ENCODE peak calls at places on chromosomes 12 and 14, in nine cellular contexts. N is cardiac muscle cell; E is stimulated activated CD4-positive, alpha-beta T cell treated with anti-CD3 and anti-CD28 coated beads, Interleukin-12 subunit alpha, Interleukin-12 subunit beta, amount 100 ng/mL, for 48 hours; Z is fibroblast of lung; I is HCT116; T is endothelial cell; M is HFF-Myc; O is hepatocyte; U is ovary. Q is an unnamed sample.

GRCh38 chr14:94801225-94801624 is 31.3 kb upstream of the GSC start:
- DNase-seq in N (no peak), E (no peak), Z (no peak), I (no peak), T (no peak), M (no peak), O (no peak), U (no peak), Q (no peak)

GRCh38 chr14:36585100-36585499 is 2.7 kb upstream of the NKX2-8 start:
- DNase-seq in N (no peak), E (no peak), Z (no peak), I (no peak), T (no peak), M (no peak), O (no peak), U (no peak), Q (no peak)

GRCh38 chr12:78181544-78182162 is 351.0 kb downstream of the NAV3 start:
- DNase-seq in N (peak), E (no peak), Z (no peak), I (no peak), T (no peak), M (no peak), O (peak), U (no peak), Q (peak)

GRCh38 chr14:100159107-100159864 is at the start of gene DEGS2:
- DNase-seq in N (no peak), E (peak), Z (no peak), I (no peak), T (no peak), M (no peak), O (peak), U (no peak), Q (no peak)

GRCh38 chr14:96221841-96222240 is 17.2 kb downstream of the BDKRB2 start:
- DNase-seq in N (no peak), E (no peak), Z (no peak), I (no peak), T (no peak), M (no peak), O (no peak), U (no peak), Q (no peak)

GRCh38 chr12:95733156-95733825 is 57.3 kb downstream of the NTN4 start:
- DNase-seq in N (peak), E (no peak), Z (peak), I (no peak), T (no peak), M (peak), O (peak), U (no peak), Q (peak)

GRCh38 chr12:85076688-85077430 is 40.7 kb downstream of the LRRIQ1 start:
- DNase-seq in N (peak), E (no peak), Z (peak), I (peak), T (no peak), M (peak), O (peak), U (no peak), Q (peak)

GRCh38 chr14:52977798-52978197 is 26.9 kb upstream of the FERMT2 start:
- DNase-seq in N (no peak), E (no peak), Z (peak), I (no peak), T (no peak), M (no peak), O (no peak), U (no peak), Q (peak)

GRCh38 chr12:122862872-122863701 is 27.8 kb downstream of the HIP1R start:
- DNase-seq in N (no peak), E (no peak), Z (no peak), I (no peak), T (no peak), M (no peak), O (peak), U (peak), Q (no peak)

GRCh38 chr14:88934231-88934898 is 109.9 kb downstream of the TTC8 start:
- DNase-seq in N (peak), E (no peak), Z (peak), I (no peak), T (no peak), M (no peak), O (no peak), U (no peak), Q (peak)

GRCh38 chr12:94260717-94261116 is 112.3 kb downstream of the PLXNC1 start:
- DNase-seq in N (no peak), E (no peak), Z (no peak), I (no peak), T (no peak), M (no peak), O (no peak), U (no peak), Q (no peak)

GRCh38 chr12:14310866-14311265 is 54.6 kb upstream of the ATF7IP start:
- DNase-seq in N (no peak), E (no peak), Z (no peak), I (no peak), T (no peak), M (no peak), O (no peak), U (no peak), Q (no peak)

GRCh38 chr12:62347922-62348650 is 87.9 kb downstream of the USP15 start:
- DNase-seq in N (no peak), E (no peak), Z (peak), I (no peak), T (no peak), M (no peak), O (no peak), U (no peak), Q (peak)

GRCh38 chr12:64088431-64089349 is 133.4 kb downstream of the KICS2 start:
- DNase-seq in N (peak), E (no peak), Z (peak), I (peak), T (peak), M (peak), O (peak), U (peak), Q (peak)

GRCh38 chr14:71754422-71755095 is 177.7 kb upstream of the RGS6 start:
- DNase-seq in N (no peak), E (no peak), Z (no peak), I (peak), T (no peak), M (no peak), O (no peak), U (no peak), Q (no peak)

GRCh38 chr12:124369055-124369900 is 74.4 kb downstream of the RFLNA start:
- DNase-seq in N (peak), E (no peak), Z (peak), I (no peak), T (no peak), M (no peak), O (peak), U (peak), Q (peak)

GRCh38 chr14:89121961-89122675 is 294.9 kb downstream of the FOXN3 start:
- DNase-seq in N (no peak), E (no peak), Z (no peak), I (no peak), T (peak), M (no peak), O (no peak), U (no peak), Q (no peak)

GRCh38 chr12:125772403-125772802 is 707.2 kb downstream of the AACS start:
- DNase-seq in N (no peak), E (no peak), Z (no peak), I (no peak), T (no peak), M (no peak), O (no peak), U (no peak), Q (no peak)

GRCh38 chr12:6724409-6724797 is 557 bp downstream of the COPS7A start:
- DNase-seq in N (no peak), E (no peak), Z (peak), I (no peak), T (peak), M (no peak), O (peak), U (peak), Q (peak)

GRCh38 chr14:90295870-90296516 is 35.7 kb downstream of the NRDE2 start:
- DNase-seq in N (peak), E (no peak), Z (peak), I (no peak), T (no peak), M (no peak), O (no peak), U (no peak), Q (no peak)

GRCh38 chr12:30515351-30515750 is 180.3 kb downstream of the IPO8 start:
- DNase-seq in N (peak), E (no peak), Z (peak), I (peak), T (no peak), M (peak), O (peak), U (no peak), Q (peak)

GRCh38 chr14:100361626-100362025 is 38.5 kb downstream of the SLC25A47 start:
- DNase-seq in N (no peak), E (no peak), Z (no peak), I (no peak), T (no peak), M (no peak), O (no peak), U (no peak), Q (no peak)

GRCh38 chr12:114476159-114476558 is 70.2 kb upstream of the TBX5 start:
- DNase-seq in N (peak), E (no peak), Z (peak), I (peak), T (no peak), M (peak), O (peak), U (no peak), Q (peak)

GRCh38 chr12:71250186-71250585 is 92.4 kb upstream of the TSPAN8 start:
- DNase-seq in N (no peak), E (no peak), Z (no peak), I (no peak), T (no peak), M (no peak), O (no peak), U (no peak), Q (no peak)

GRCh38 chr12:119704065-119704747 is 36.3 kb downstream of the PRKAB1 start:
- DNase-seq in N (no peak), E (no peak), Z (peak), I (no peak), T (no peak), M (no peak), O (no peak), U (no peak), Q (no peak)

GRCh38 chr14:81164167-81164774 is 56.5 kb downstream of the GTF2A1 start:
- DNase-seq in N (peak), E (peak), Z (peak), I (peak), T (peak), M (peak), O (peak), U (no peak), Q (peak)

GRCh38 chr14:60777856-60778578 is 43.5 kb downstream of the MNAT1 start:
- DNase-seq in N (peak), E (no peak), Z (peak), I (no peak), T (no peak), M (peak), O (no peak), U (no peak), Q (peak)

GRCh38 chr12:11881835-11882234 is 188.9 kb upstream of the BCL2L14 start:
- DNase-seq in N (no peak), E (no peak), Z (no peak), I (no peak), T (no peak), M (no peak), O (no peak), U (no peak), Q (no peak)

GRCh38 chr14:59190372-59190771 is 1.9 kb downstream of the DAAM1 start:
- DNase-seq in N (peak), E (no peak), Z (no peak), I (no peak), T (no peak), M (no peak), O (peak), U (no peak), Q (no peak)

GRCh38 chr12:99695050-99695449 is 47.5 kb downstream of the GARIN6 start:
- DNase-seq in N (no peak), E (no peak), Z (no peak), I (no peak), T (no peak), M (no peak), O (no peak), U (no peak), Q (no peak)

GRCh38 chr12:87720967-87721366 is 308.2 kb downstream of the C12orf50 start:
- DNase-seq in N (peak), E (no peak), Z (no peak), I (no peak), T (no peak), M (no peak), O (no peak), U (no peak), Q (no peak)

GRCh38 chr12:95611676-95612309 is 60.5 kb upstream of the USP44 start:
- DNase-seq in N (no peak), E (no peak), Z (peak), I (peak), T (no peak), M (no peak), O (peak), U (no peak), Q (no peak)

GRCh38 chr12:114221136-114221838 is 184.7 kb downstream of the TBX5 start:
- DNase-seq in N (peak), E (no peak), Z (no peak), I (no peak), T (no peak), M (no peak), O (no peak), U (no peak), Q (no peak)

GRCh38 chr12:34398706-34399630 is 376.7 kb downstream of the ALG10 start:
- DNase-seq in N (no peak), E (no peak), Z (no peak), I (no peak), T (peak), M (no peak), O (peak), U (peak), Q (no peak)

GRCh38 chr12:127284870-127285431 is 982.0 kb upstream of the TMEM132C start:
- DNase-seq in N (peak), E (no peak), Z (peak), I (no peak), T (no peak), M (no peak), O (no peak), U (no peak), Q (peak)

GRCh38 chr12:54463034-54463433 is 10.4 kb downstream of the GTSF1 start:
- DNase-seq in N (peak), E (no peak), Z (peak), I (no peak), T (no peak), M (no peak), O (no peak), U (no peak), Q (peak)

GRCh38 chr14:72120315-72120714 is 188.1 kb downstream of the RGS6 start:
- DNase-seq in N (no peak), E (no peak), Z (no peak), I (no peak), T (no peak), M (no peak), O (no peak), U (no peak), Q (no peak)

GRCh38 chr12:114917307-114917706 is 233.3 kb upstream of the TBX3 start:
- DNase-seq in N (no peak), E (no peak), Z (no peak), I (no peak), T (no peak), M (no peak), O (no peak), U (no peak), Q (no peak)